ENCODE peak calls at places on chromosomes 7 and 10, in ten cellular contexts. One of them, this sample, is unnamed.

GRCh38 chr7:148567524-148567923 is 23.0 kb upstream of the C7orf33 start:
- DNase-seq in T-cell: no peak
- DNase-seq in hypothalamus: no peak
- DNase-seq in prostate gland: no peak
- DNase-seq in HT1080: no peak
- DNase-seq in activated T-cell treated with anti-CD3 and anti-CD28 coated beads for 1 hour: no peak
- DNase-seq in stimulated activated CD8-positive, alpha-beta memory T cell treated with anti-CD3 and anti-CD28 coated beads, Interleukin-7, amount 100 ng/mL, for 1 hour: no peak
- DNase-seq in H54: no peak
- DNase-seq in activated naive CD8-positive, alpha-beta T cell treated with anti-CD3 and anti-CD28 coated beads, Interleukin-2, amount 50 U/mL, for 16 hours: no peak
- DNase-seq in T-helper 1 cell: no peak
- DNase-seq in this sample: no peak

GRCh38 chr7:65307651-65308299 is 65.9 kb upstream of the ZNF92 start:
- DNase-seq in H54: peak
- DNase-seq in activated naive CD8-positive, alpha-beta T cell treated with anti-CD3 and anti-CD28 coated beads, Interleukin-2, amount 50 U/mL, for 16 hours: peak
- DNase-seq in T-helper 1 cell: peak
- DNase-seq in hypothalamus: peak
- DNase-seq in HT1080: peak
- DNase-seq in T-cell: peak
- DNase-seq in activated T-cell treated with anti-CD3 and anti-CD28 coated beads for 1 hour: peak
- DNase-seq in stimulated activated CD8-positive, alpha-beta memory T cell treated with anti-CD3 and anti-CD28 coated beads, Interleukin-7, amount 100 ng/mL, for 1 hour: peak
- DNase-seq in prostate gland: peak
- DNase-seq in this sample: peak

GRCh38 chr7:81736088-81736487 is 33.8 kb downstream of the HGF start:
- DNase-seq in stimulated activated CD8-positive, alpha-beta memory T cell treated with anti-CD3 and anti-CD28 coated beads, Interleukin-7, amount 100 ng/mL, for 1 hour: no peak
- DNase-seq in activated naive CD8-positive, alpha-beta T cell treated with anti-CD3 and anti-CD28 coated beads, Interleukin-2, amount 50 U/mL, for 16 hours: no peak
- DNase-seq in HT1080: peak
- DNase-seq in H54: no peak
- DNase-seq in hypothalamus: no peak
- DNase-seq in T-cell: no peak
- DNase-seq in prostate gland: no peak
- DNase-seq in activated T-cell treated with anti-CD3 and anti-CD28 coated beads for 1 hour: no peak
- DNase-seq in T-helper 1 cell: no peak
- DNase-seq in this sample: no peak

GRCh38 chr7:15954671-15955354 is 268.3 kb upstream of the MEOX2 start:
- DNase-seq in T-cell: no peak
- DNase-seq in T-helper 1 cell: no peak
- DNase-seq in prostate gland: no peak
- DNase-seq in activated T-cell treated with anti-CD3 and anti-CD28 coated beads for 1 hour: no peak
- DNase-seq in HT1080: no peak
- DNase-seq in hypothalamus: no peak
- DNase-seq in activated naive CD8-positive, alpha-beta T cell treated with anti-CD3 and anti-CD28 coated beads, Interleukin-2, amount 50 U/mL, for 16 hours: no peak
- DNase-seq in H54: no peak
- DNase-seq in stimulated activated CD8-positive, alpha-beta memory T cell treated with anti-CD3 and anti-CD28 coated beads, Interleukin-7, amount 100 ng/mL, for 1 hour: no peak
- DNase-seq in this sample: no peak

GRCh38 chr7:44325811-44326241 is 432 bp upstream of the CAMK2B start:
- DNase-seq in T-cell: no peak
- DNase-seq in hypothalamus: no peak
- DNase-seq in T-helper 1 cell: no peak
- DNase-seq in activated T-cell treated with anti-CD3 and anti-CD28 coated beads for 1 hour: no peak
- DNase-seq in prostate gland: no peak
- DNase-seq in stimulated activated CD8-positive, alpha-beta memory T cell treated with anti-CD3 and anti-CD28 coated beads, Interleukin-7, amount 100 ng/mL, for 1 hour: no peak
- DNase-seq in H54: no peak
- DNase-seq in activated naive CD8-positive, alpha-beta T cell treated with anti-CD3 and anti-CD28 coated beads, Interleukin-2, amount 50 U/mL, for 16 hours: no peak
- DNase-seq in HT1080: peak
- DNase-seq in this sample: no peak

GRCh38 chr10:32459072-32459703 is 13.2 kb downstream of the CCDC7 start:
- DNase-seq in H54: no peak
- DNase-seq in activated naive CD8-positive, alpha-beta T cell treated with anti-CD3 and anti-CD28 coated beads, Interleukin-2, amount 50 U/mL, for 16 hours: no peak
- DNase-seq in hypothalamus: no peak
- DNase-seq in activated T-cell treated with anti-CD3 and anti-CD28 coated beads for 1 hour: peak
- DNase-seq in stimulated activated CD8-positive, alpha-beta memory T cell treated with anti-CD3 and anti-CD28 coated beads, Interleukin-7, amount 100 ng/mL, for 1 hour: no peak
- DNase-seq in prostate gland: no peak
- DNase-seq in HT1080: no peak
- DNase-seq in T-cell: peak
- DNase-seq in T-helper 1 cell: peak
- DNase-seq in this sample: no peak

GRCh38 chr7:27704407-27705199 is 35.4 kb upstream of the TAX1BP1 start:
- DNase-seq in activated T-cell treated with anti-CD3 and anti-CD28 coated beads for 1 hour: no peak
- DNase-seq in hypothalamus: no peak
- DNase-seq in T-cell: no peak
- DNase-seq in activated naive CD8-positive, alpha-beta T cell treated with anti-CD3 and anti-CD28 coated beads, Interleukin-2, amount 50 U/mL, for 16 hours: no peak
- DNase-seq in H54: no peak
- DNase-seq in HT1080: no peak
- DNase-seq in prostate gland: no peak
- DNase-seq in T-helper 1 cell: no peak
- DNase-seq in stimulated activated CD8-positive, alpha-beta memory T cell treated with anti-CD3 and anti-CD28 coated beads, Interleukin-7, amount 100 ng/mL, for 1 hour: no peak
- DNase-seq in this sample: no peak

GRCh38 chr7:53426145-53426750 is 390.8 kb downstream of the POM121L12 start:
- DNase-seq in activated T-cell treated with anti-CD3 and anti-CD28 coated beads for 1 hour: no peak
- DNase-seq in HT1080: peak
- DNase-seq in T-cell: no peak
- DNase-seq in H54: no peak
- DNase-seq in activated naive CD8-positive, alpha-beta T cell treated with anti-CD3 and anti-CD28 coated beads, Interleukin-2, amount 50 U/mL, for 16 hours: no peak
- DNase-seq in T-helper 1 cell: no peak
- DNase-seq in prostate gland: no peak
- DNase-seq in hypothalamus: no peak
- DNase-seq in stimulated activated CD8-positive, alpha-beta memory T cell treated with anti-CD3 and anti-CD28 coated beads, Interleukin-7, amount 100 ng/mL, for 1 hour: no peak
- DNase-seq in this sample: no peak

GRCh38 chr7:111741811-111742240 is 179.5 kb upstream of the IMMP2L start:
- DNase-seq in H54: peak
- DNase-seq in prostate gland: peak
- DNase-seq in T-cell: peak
- DNase-seq in stimulated activated CD8-positive, alpha-beta memory T cell treated with anti-CD3 and anti-CD28 coated beads, Interleukin-7, amount 100 ng/mL, for 1 hour: no peak
- DNase-seq in HT1080: peak
- DNase-seq in activated naive CD8-positive, alpha-beta T cell treated with anti-CD3 and anti-CD28 coated beads, Interleukin-2, amount 50 U/mL, for 16 hours: no peak
- DNase-seq in hypothalamus: no peak
- DNase-seq in T-helper 1 cell: peak
- DNase-seq in activated T-cell treated with anti-CD3 and anti-CD28 coated beads for 1 hour: peak
- DNase-seq in this sample: no peak

GRCh38 chr7:8147760-8148463 is 114.1 kb downstream of the ICA1 start:
- DNase-seq in prostate gland: no peak
- DNase-seq in stimulated activated CD8-positive, alpha-beta memory T cell treated with anti-CD3 and anti-CD28 coated beads, Interleukin-7, amount 100 ng/mL, for 1 hour: no peak
- DNase-seq in HT1080: no peak
- DNase-seq in hypothalamus: no peak
- DNase-seq in H54: no peak
- DNase-seq in T-helper 1 cell: no peak
- DNase-seq in activated T-cell treated with anti-CD3 and anti-CD28 coated beads for 1 hour: no peak
- DNase-seq in activated naive CD8-positive, alpha-beta T cell treated with anti-CD3 and anti-CD28 coated beads, Interleukin-2, amount 50 U/mL, for 16 hours: no peak
- DNase-seq in T-cell: no peak
- DNase-seq in this sample: no peak

GRCh38 chr7:106813705-106814305 is 51.3 kb upstream of the PIK3CG start:
- DNase-seq in H54: no peak
- DNase-seq in activated T-cell treated with anti-CD3 and anti-CD28 coated beads for 1 hour: no peak
- DNase-seq in T-helper 1 cell: no peak
- DNase-seq in T-cell: no peak
- DNase-seq in stimulated activated CD8-positive, alpha-beta memory T cell treated with anti-CD3 and anti-CD28 coated beads, Interleukin-7, amount 100 ng/mL, for 1 hour: no peak
- DNase-seq in hypothalamus: no peak
- DNase-seq in activated naive CD8-positive, alpha-beta T cell treated with anti-CD3 and anti-CD28 coated beads, Interleukin-2, amount 50 U/mL, for 16 hours: no peak
- DNase-seq in prostate gland: no peak
- DNase-seq in HT1080: peak
- DNase-seq in this sample: no peak

GRCh38 chr10:123788981-123789380 is 102.6 kb downstream of the CPXM2 start:
- DNase-seq in H54: no peak
- DNase-seq in T-helper 1 cell: no peak
- DNase-seq in activated T-cell treated with anti-CD3 and anti-CD28 coated beads for 1 hour: no peak
- DNase-seq in stimulated activated CD8-positive, alpha-beta memory T cell treated with anti-CD3 and anti-CD28 coated beads, Interleukin-7, amount 100 ng/mL, for 1 hour: no peak
- DNase-seq in activated naive CD8-positive, alpha-beta T cell treated with anti-CD3 and anti-CD28 coated beads, Interleukin-2, amount 50 U/mL, for 16 hours: no peak
- DNase-seq in prostate gland: no peak
- DNase-seq in HT1080: no peak
- DNase-seq in hypothalamus: no peak
- DNase-seq in T-cell: no peak
- DNase-seq in this sample: no peak

GRCh38 chr10:126917975-126918908 is 13.0 kb downstream of the DOCK1 start:
- DNase-seq in T-cell: no peak
- DNase-seq in H54: no peak
- DNase-seq in hypothalamus: peak
- DNase-seq in T-helper 1 cell: no peak
- DNase-seq in prostate gland: no peak
- DNase-seq in stimulated activated CD8-positive, alpha-beta memory T cell treated with anti-CD3 and anti-CD28 coated beads, Interleukin-7, amount 100 ng/mL, for 1 hour: no peak
- DNase-seq in activated naive CD8-positive, alpha-beta T cell treated with anti-CD3 and anti-CD28 coated beads, Interleukin-2, amount 50 U/mL, for 16 hours: no peak
- DNase-seq in activated T-cell treated with anti-CD3 and anti-CD28 coated beads for 1 hour: no peak
- DNase-seq in HT1080: no peak
- DNase-seq in this sample: no peak

GRCh38 chr10:97542169-97543024 is 30.2 kb upstream of the ANKRD2 start:
- DNase-seq in T-cell: no peak
- DNase-seq in H54: peak
- DNase-seq in HT1080: peak
- DNase-seq in activated T-cell treated with anti-CD3 and anti-CD28 coated beads for 1 hour: no peak
- DNase-seq in prostate gland: peak
- DNase-seq in stimulated activated CD8-positive, alpha-beta memory T cell treated with anti-CD3 and anti-CD28 coated beads, Interleukin-7, amount 100 ng/mL, for 1 hour: no peak
- DNase-seq in activated naive CD8-positive, alpha-beta T cell treated with anti-CD3 and anti-CD28 coated beads, Interleukin-2, amount 50 U/mL, for 16 hours: no peak
- DNase-seq in T-helper 1 cell: no peak
- DNase-seq in hypothalamus: no peak
- DNase-seq in this sample: peak

GRCh38 chr10:15196335-15196834 is 27.9 kb upstream of the NMT2 start:
- DNase-seq in H54: no peak
- DNase-seq in T-helper 1 cell: no peak
- DNase-seq in activated T-cell treated with anti-CD3 and anti-CD28 coated beads for 1 hour: no peak
- DNase-seq in stimulated activated CD8-positive, alpha-beta memory T cell treated with anti-CD3 and anti-CD28 coated beads, Interleukin-7, amount 100 ng/mL, for 1 hour: no peak
- DNase-seq in T-cell: no peak
- DNase-seq in prostate gland: no peak
- DNase-seq in HT1080: no peak
- DNase-seq in hypothalamus: no peak
- DNase-seq in activated naive CD8-positive, alpha-beta T cell treated with anti-CD3 and anti-CD28 coated beads, Interleukin-2, amount 50 U/mL, for 16 hours: no peak
- DNase-seq in this sample: no peak